ENCODE peak calls at places on chromosomes 4 and X, in ten cellular contexts. One of them, this sample, is unnamed.
A peak's percentile ranks its signal among the peaks of the same experiment; 100 is the strongest.

GRCh38 chr4:117064297-117064696 is 21.1 kb downstream of the TRAM1L1 start:
- DNase-seq in colonic mucosa: no peak
- DNase-seq in sigmoid colon: no peak
- DNase-seq in PC-3: peak; percentile 59
- DNase-seq in lower lobe of right lung: no peak
- DNase-seq in ovary: no peak
- DNase-seq in heart left ventricle: no peak
- DNase-seq in gastrocnemius medialis: no peak
- DNase-seq in heart right ventricle: no peak
- DNase-seq in astrocyte: peak; percentile 94
- DNase-seq in this sample: no peak

GRCh38 chr4:98928505-98929340 is at the start of gene EIF4E:
- DNase-seq in lower lobe of right lung: peak; percentile 99
- DNase-seq in heart right ventricle: peak; percentile 97
- DNase-seq in PC-3: peak; percentile 96
- DNase-seq in sigmoid colon: peak; percentile 99
- DNase-seq in heart left ventricle: peak; percentile 99
- DNase-seq in colonic mucosa: peak; percentile 97
- DNase-seq in astrocyte: peak; percentile 97
- DNase-seq in gastrocnemius medialis: peak; percentile 97
- DNase-seq in ovary: peak; percentile 97
- DNase-seq in this sample: peak; percentile 98

GRCh38 chr4:62791386-62791785 is 1591.3 kb downstream of the ADGRL3 start:
- DNase-seq in sigmoid colon: no peak
- DNase-seq in heart right ventricle: no peak
- DNase-seq in colonic mucosa: no peak
- DNase-seq in astrocyte: no peak
- DNase-seq in PC-3: no peak
- DNase-seq in heart left ventricle: no peak
- DNase-seq in gastrocnemius medialis: no peak
- DNase-seq in lower lobe of right lung: no peak
- DNase-seq in ovary: no peak
- DNase-seq in this sample: no peak

GRCh38 chr4:66785479-66785878 is 759.8 kb downstream of the CENPC start:
- DNase-seq in gastrocnemius medialis: no peak
- DNase-seq in ovary: no peak
- DNase-seq in PC-3: no peak
- DNase-seq in sigmoid colon: no peak
- DNase-seq in lower lobe of right lung: no peak
- DNase-seq in heart left ventricle: no peak
- DNase-seq in heart right ventricle: no peak
- DNase-seq in astrocyte: no peak
- DNase-seq in colonic mucosa: no peak
- DNase-seq in this sample: no peak

GRCh38 chrX:14359727-14360126 is 169.6 kb upstream of the GLRA2 start:
- DNase-seq in heart right ventricle: no peak
- DNase-seq in colonic mucosa: no peak
- DNase-seq in gastrocnemius medialis: no peak
- DNase-seq in heart left ventricle: no peak
- DNase-seq in PC-3: no peak
- DNase-seq in sigmoid colon: no peak
- DNase-seq in ovary: no peak
- DNase-seq in astrocyte: no peak
- DNase-seq in lower lobe of right lung: no peak
- DNase-seq in this sample: no peak

GRCh38 chr4:20254517-20255250 is 3.0 kb downstream of the SLIT2 start:
- DNase-seq in gastrocnemius medialis: no peak
- DNase-seq in heart right ventricle: peak; percentile 18
- DNase-seq in astrocyte: peak; percentile 48
- DNase-seq in colonic mucosa: no peak
- DNase-seq in ovary: peak; percentile 46
- DNase-seq in PC-3: no peak
- DNase-seq in heart left ventricle: peak; percentile 64
- DNase-seq in sigmoid colon: peak; percentile 71
- DNase-seq in lower lobe of right lung: peak; percentile 46
- DNase-seq in this sample: no peak

GRCh38 chr4:123361195-123361861 is 35.3 kb upstream of the SPRY1 start:
- DNase-seq in astrocyte: peak; percentile 86
- DNase-seq in heart left ventricle: no peak
- DNase-seq in gastrocnemius medialis: no peak
- DNase-seq in PC-3: peak; percentile 46
- DNase-seq in ovary: no peak
- DNase-seq in colonic mucosa: no peak
- DNase-seq in heart right ventricle: no peak
- DNase-seq in lower lobe of right lung: no peak
- DNase-seq in sigmoid colon: no peak
- DNase-seq in this sample: no peak

GRCh38 chr4:186586190-186586589 is 30.8 kb upstream of the MTNR1A start:
- DNase-seq in sigmoid colon: no peak
- DNase-seq in ovary: no peak
- DNase-seq in lower lobe of right lung: no peak
- DNase-seq in heart left ventricle: no peak
- DNase-seq in heart right ventricle: no peak
- DNase-seq in colonic mucosa: no peak
- DNase-seq in PC-3: no peak
- DNase-seq in astrocyte: no peak
- DNase-seq in gastrocnemius medialis: no peak
- DNase-seq in this sample: no peak

GRCh38 chr4:26858947-26859401 is 1.7 kb upstream of the STIM2 start:
- DNase-seq in lower lobe of right lung: no peak
- DNase-seq in heart left ventricle: no peak
- DNase-seq in sigmoid colon: no peak
- DNase-seq in ovary: no peak
- DNase-seq in colonic mucosa: no peak
- DNase-seq in heart right ventricle: no peak
- DNase-seq in astrocyte: no peak
- DNase-seq in PC-3: no peak
- DNase-seq in gastrocnemius medialis: no peak
- DNase-seq in this sample: no peak

GRCh38 chr4:174110180-174110579 is 173.3 kb downstream of the FBXO8 start:
- DNase-seq in gastrocnemius medialis: no peak
- DNase-seq in colonic mucosa: no peak
- DNase-seq in PC-3: no peak
- DNase-seq in heart right ventricle: no peak
- DNase-seq in astrocyte: no peak
- DNase-seq in lower lobe of right lung: no peak
- DNase-seq in ovary: no peak
- DNase-seq in heart left ventricle: no peak
- DNase-seq in sigmoid colon: peak; percentile 56
- DNase-seq in this sample: no peak

DNA sequence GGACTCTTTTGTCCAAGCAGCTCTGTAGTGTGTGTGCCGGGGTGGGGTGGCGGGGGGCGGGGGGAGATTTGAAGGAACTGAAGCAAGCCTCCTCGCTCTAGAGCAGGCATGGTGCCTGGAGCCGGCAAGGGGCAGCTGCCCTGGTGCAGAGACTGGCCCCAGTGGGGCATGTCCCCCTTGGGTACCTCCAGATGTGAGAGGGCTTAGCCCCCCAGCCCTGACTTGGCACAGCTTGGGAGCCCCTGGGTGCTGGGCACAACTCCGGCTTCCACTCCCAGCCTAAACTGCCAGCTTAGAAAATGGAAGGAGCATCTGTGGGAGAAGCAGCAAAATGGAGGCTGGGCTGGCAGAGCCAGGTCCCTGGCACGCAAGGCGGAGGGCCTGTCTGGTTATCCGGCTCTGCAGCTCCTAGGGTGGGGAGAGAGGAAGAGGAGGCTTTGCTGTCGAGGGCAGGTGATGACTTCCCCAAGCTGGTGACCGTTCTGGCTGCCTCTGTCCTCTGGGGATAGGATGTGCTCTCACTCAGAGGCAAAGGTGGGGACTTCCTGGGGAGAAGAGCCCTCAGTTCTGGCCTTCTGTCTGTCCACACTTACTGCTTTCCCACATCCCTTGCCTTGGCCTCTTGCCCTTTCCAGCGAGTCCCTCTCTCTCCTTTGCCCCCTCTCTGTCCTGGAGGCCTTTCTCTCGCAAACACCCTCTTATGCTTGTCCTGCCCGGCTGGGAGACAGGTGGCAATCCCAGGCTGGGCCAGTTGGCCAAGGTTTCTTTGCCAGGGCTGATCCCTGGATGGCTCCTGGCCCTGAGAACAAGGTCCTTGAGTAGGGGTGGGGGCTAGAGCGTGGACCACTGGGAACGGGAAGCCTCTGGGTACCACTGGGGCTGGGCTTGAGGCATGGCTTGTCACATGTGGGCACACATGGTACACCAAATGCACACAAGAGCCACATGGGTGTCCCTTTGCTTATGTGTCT is 2.0 kb downstream of the DLG3 start:
- DNase-seq in gastrocnemius medialis: no peak
- DNase-seq in colonic mucosa: no peak
- DNase-seq in ovary: no peak
- DNase-seq in astrocyte: no peak
- DNase-seq in heart left ventricle: no peak
- DNase-seq in sigmoid colon: no peak
- DNase-seq in PC-3: no peak
- DNase-seq in lower lobe of right lung: no peak
- DNase-seq in heart right ventricle: no peak
- DNase-seq in this sample: no peak
- H3K27me3 ChIP-seq in gastrocnemius medialis: no peaks in the 10 kb centered on the region
- H3K27me3 ChIP-seq in colonic mucosa: peaks cover 20% of the 10 kb centered on the region
- H3K27me3 ChIP-seq in ovary: no peaks in the 10 kb centered on the region
- H3K27me3 ChIP-seq in astrocyte: peaks cover 6% of the 10 kb centered on the region
- H3K27me3 ChIP-seq in heart left ventricle: peaks cover 43% of the 10 kb centered on the region
- H3K27me3 ChIP-seq in sigmoid colon: peaks cover 7% of the 10 kb centered on the region
- H3K27me3 ChIP-seq in PC-3: peaks cover 26% of the 10 kb centered on the region
- H3K27me3 ChIP-seq in lower lobe of right lung: peaks cover 18% of the 10 kb centered on the region
- H3K27me3 ChIP-seq in heart right ventricle: peaks cover 11% of the 10 kb centered on the region
- H3K27me3 ChIP-seq in this sample: no peaks in the 10 kb centered on the region

GRCh38 chr4:94304365-94304971 is 38.2 kb downstream of the HPGDS start:
- DNase-seq in PC-3: peak; percentile 60
- DNase-seq in gastrocnemius medialis: no peak
- DNase-seq in colonic mucosa: no peak
- DNase-seq in lower lobe of right lung: no peak
- DNase-seq in heart right ventricle: no peak
- DNase-seq in ovary: no peak
- DNase-seq in heart left ventricle: no peak
- DNase-seq in astrocyte: no peak
- DNase-seq in sigmoid colon: no peak
- DNase-seq in this sample: no peak
- TF ChIP-seq CTCF in PC-3: peak; percentile 83
- TF ChIP-seq CTCF in gastrocnemius medialis: peak; percentile 33
- TF ChIP-seq CTCF in colonic mucosa: peak; percentile 17
- TF ChIP-seq CTCF in lower lobe of right lung: peak; percentile 49
- TF ChIP-seq CTCF in heart right ventricle: no peak
- TF ChIP-seq CTCF in ovary: no peak
- TF ChIP-seq CTCF in heart left ventricle: peak; percentile 71
- TF ChIP-seq CTCF in astrocyte: peak; percentile 58
- TF ChIP-seq CTCF in sigmoid colon: peak; percentile 21
- TF ChIP-seq CTCF in this sample: peak; percentile 47

GRCh38 chr4:80184791-80185756 is 12.2 kb upstream of the PRDM8 start:
- DNase-seq in PC-3: peak; percentile 10
- DNase-seq in colonic mucosa: no peak
- DNase-seq in heart left ventricle: no peak
- DNase-seq in heart right ventricle: no peak
- DNase-seq in ovary: peak; percentile 54
- DNase-seq in lower lobe of right lung: no peak
- DNase-seq in gastrocnemius medialis: no peak
- DNase-seq in sigmoid colon: peak; percentile 76
- DNase-seq in astrocyte: no peak
- DNase-seq in this sample: no peak

GRCh38 chr4:80182237-80182866 is 15.0 kb upstream of the PRDM8 start:
- DNase-seq in heart right ventricle: no peak
- DNase-seq in gastrocnemius medialis: no peak
- DNase-seq in astrocyte: no peak
- DNase-seq in colonic mucosa: no peak
- DNase-seq in PC-3: no peak
- DNase-seq in lower lobe of right lung: no peak
- DNase-seq in sigmoid colon: no peak
- DNase-seq in heart left ventricle: no peak
- DNase-seq in ovary: no peak
- DNase-seq in this sample: no peak

GRCh38 chr4:80184053-80184790 is 13.1 kb upstream of the PRDM8 start:
- DNase-seq in PC-3: peak; percentile 85
- DNase-seq in ovary: peak; percentile 96
- DNase-seq in heart left ventricle: peak; percentile 95
- DNase-seq in sigmoid colon: peak; percentile 95
- DNase-seq in colonic mucosa: peak; percentile 91
- DNase-seq in gastrocnemius medialis: peak; percentile 57
- DNase-seq in heart right ventricle: peak; percentile 91
- DNase-seq in astrocyte: peak; percentile 57
- DNase-seq in lower lobe of right lung: peak; percentile 89
- DNase-seq in this sample: peak; percentile 91

GRCh38 chr4:80185787-80186548 is 11.3 kb upstream of the PRDM8 start:
- DNase-seq in colonic mucosa: no peak
- DNase-seq in sigmoid colon: peak; percentile 72
- DNase-seq in lower lobe of right lung: no peak
- DNase-seq in heart right ventricle: no peak
- DNase-seq in astrocyte: no peak
- DNase-seq in PC-3: no peak
- DNase-seq in ovary: peak; percentile 44
- DNase-seq in gastrocnemius medialis: no peak
- DNase-seq in heart left ventricle: no peak
- DNase-seq in this sample: no peak

DNA sequence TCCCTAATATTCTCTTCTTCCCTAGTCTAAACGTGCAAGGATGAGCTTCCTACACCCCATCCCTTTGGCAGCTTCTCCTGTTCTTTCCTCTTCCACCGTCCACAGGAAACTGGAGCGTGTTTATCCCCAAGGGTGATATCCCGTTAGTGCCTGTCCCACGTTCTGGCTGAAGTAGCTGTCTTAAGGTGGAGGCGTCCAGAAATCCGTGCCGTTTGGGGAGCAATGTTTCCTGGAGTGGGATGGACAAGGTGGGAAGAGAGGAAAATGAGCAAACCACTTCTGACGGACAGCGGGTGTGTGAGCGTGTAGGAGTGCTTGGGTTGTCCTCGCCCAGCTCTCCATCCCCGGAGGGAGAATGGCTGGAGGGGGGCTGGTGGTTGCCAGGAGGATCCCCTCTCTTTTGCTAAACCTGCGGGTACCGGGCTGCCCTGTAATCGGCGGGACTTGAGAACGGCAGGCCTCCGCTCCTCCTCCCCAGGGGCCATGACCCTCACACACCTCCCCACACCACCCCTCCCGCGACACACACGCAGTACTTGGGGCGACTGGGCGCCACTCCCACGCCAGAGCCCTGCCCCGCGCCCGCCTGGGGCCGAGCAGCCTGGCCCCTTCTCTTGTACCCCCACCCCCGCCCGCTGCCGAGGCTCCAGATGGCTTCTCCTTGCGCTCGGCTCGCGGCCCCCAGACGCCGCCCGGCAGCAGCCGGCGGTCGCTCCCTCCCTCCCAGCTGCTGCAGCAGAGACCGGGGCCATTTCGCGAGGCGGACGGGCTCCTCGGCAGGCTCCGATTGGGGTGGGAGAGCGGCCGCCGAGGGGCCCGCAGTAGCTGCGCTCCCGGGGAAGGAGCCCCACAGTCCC is 13.9 kb upstream of the PRDM8 start:
- DNase-seq in PC-3: no peak
- DNase-seq in gastrocnemius medialis: no peak
- DNase-seq in astrocyte: no peak
- DNase-seq in heart left ventricle: no peak
- DNase-seq in colonic mucosa: no peak
- DNase-seq in heart right ventricle: no peak
- DNase-seq in lower lobe of right lung: peak; percentile 53
- DNase-seq in ovary: peak; percentile 75
- DNase-seq in sigmoid colon: peak; percentile 83
- DNase-seq in this sample: no peak
- H3K27me3 ChIP-seq in PC-3: no peaks in the 10 kb centered on the region
- H3K27me3 ChIP-seq in gastrocnemius medialis: peaks cover 56% of the 10 kb centered on the region
- H3K27me3 ChIP-seq in astrocyte: peaks cover 34% of the 10 kb centered on the region
- H3K27me3 ChIP-seq in heart left ventricle: peaks cover 34% of the 10 kb centered on the region
- H3K27me3 ChIP-seq in colonic mucosa: peaks cover 29% of the 10 kb centered on the region
- H3K27me3 ChIP-seq in heart right ventricle: peaks cover 35% of the 10 kb centered on the region
- H3K27me3 ChIP-seq in lower lobe of right lung: peaks cover 36% of the 10 kb centered on the region
- H3K27me3 ChIP-seq in ovary: no peaks in the 10 kb centered on the region
- H3K27me3 ChIP-seq in sigmoid colon: no peaks in the 10 kb centered on the region
- H3K27me3 ChIP-seq in this sample: no peaks in the 10 kb centered on the region

GRCh38 chr4:72302981-72303704 is 265.9 kb downstream of the ADAMTS3 start:
- DNase-seq in heart right ventricle: no peak
- DNase-seq in heart left ventricle: no peak
- DNase-seq in ovary: no peak
- DNase-seq in PC-3: peak; percentile 80
- DNase-seq in astrocyte: no peak
- DNase-seq in sigmoid colon: no peak
- DNase-seq in colonic mucosa: peak; percentile 36
- DNase-seq in gastrocnemius medialis: no peak
- DNase-seq in lower lobe of right lung: no peak
- DNase-seq in this sample: no peak
- TF ChIP-seq CTCF in heart right ventricle: peak; percentile 37
- TF ChIP-seq CTCF in heart left ventricle: peak; percentile 68
- TF ChIP-seq CTCF in ovary: no peak
- TF ChIP-seq CTCF in PC-3: peak; percentile 93
- TF ChIP-seq CTCF in astrocyte: peak; percentile 61
- TF ChIP-seq CTCF in sigmoid colon: peak; percentile 18
- TF ChIP-seq CTCF in colonic mucosa: peak; percentile 64
- TF ChIP-seq CTCF in gastrocnemius medialis: no peak
- TF ChIP-seq CTCF in lower lobe of right lung: peak; percentile 66
- TF ChIP-seq CTCF in this sample: peak; percentile 43

This sample was measured in ascending aorta.